ENCODE peak calls at places on chromosomes 12 and 14, in ten cellular contexts. H is HFFc6; F is GM12892; I is H54; G is LoVo; W is hypothalamus; T is cardiac muscle cell; X is stimulated activated CD8-positive, alpha-beta memory T cell treated with anti-CD3 and anti-CD28 coated beads, Interleukin-15, amount 100 ng/mL, for 48 hours; S is HFF-Myc; B is NCI-H1092 treated with DMSO at 0.1 percent for 48 hours. K is an unnamed sample.

GRCh38 chr14:99203801-99204200 is 68.2 kb downstream of the BCL11B start:
- DNase-seq in H (no peak), F (no peak), I (no peak), G (no peak), W (no peak), T (no peak), X (no peak), S (no peak), B (no peak), K (no peak)

GRCh38 chr12:129379076-129379804 is 524.6 kb downstream of the TMEM132D start:
- DNase-seq in H (no peak), F (no peak), I (no peak), G (no peak), W (no peak), T (no peak), X (no peak), S (no peak), B (no peak), K (no peak)

GRCh38 chr12:124915249-124916236 is 1.1 kb upstream of the UBC start:
- DNase-seq in H (no peak), F (no peak), I (no peak), G (peak; percentile 67), W (no peak), T (peak; percentile 38), X (no peak), S (no peak), B (no peak), K (peak; percentile 60)

GRCh38 chr12:44015333-44015941 is 179.6 kb downstream of the TMEM117 start:
- DNase-seq in H (peak; percentile 42), F (no peak), I (no peak), G (peak; percentile 71), W (no peak), T (peak; percentile 78), X (no peak), S (peak; percentile 47), B (peak; percentile 96), K (no peak)

GRCh38 chr12:47591795-47592194 is 114.0 kb downstream of the RPAP3 start:
- DNase-seq in H (no peak), F (no peak), I (no peak), G (no peak), W (no peak), T (no peak), X (no peak), S (no peak), B (no peak), K (no peak)

GRCh38 chr12:59780605-59781135 is 184.8 kb downstream of the SLC16A7 start:
- DNase-seq in H (peak; percentile 22), F (no peak), I (no peak), G (no peak), W (no peak), T (peak; percentile 79), X (no peak), S (peak; percentile 24), B (no peak), K (no peak)

GRCh38 chr14:58738189-58738836 is 100.6 kb downstream of the DACT1 start:
- DNase-seq in H (peak; percentile 89), F (no peak), I (peak; percentile 6), G (no peak), W (no peak), T (peak; percentile 65), X (no peak), S (peak; percentile 77), B (no peak), K (no peak)

GRCh38 chr12:40002178-40003169 is 103.4 kb downstream of the SLC2A13 start:
- DNase-seq in H (no peak), F (no peak), I (no peak), G (peak; percentile 80), W (no peak), T (no peak), X (no peak), S (no peak), B (no peak), K (no peak)

GRCh38 chr12:42921741-42922511 is 332.4 kb upstream of the PRICKLE1 start:
- DNase-seq in H (peak; percentile 39), F (no peak), I (no peak), G (peak; percentile 24), W (no peak), T (no peak), X (no peak), S (no peak), B (no peak), K (no peak)

GRCh38 chr12:81809113-81809777 is 50.1 kb upstream of the PPFIA2 start:
- DNase-seq in H (no peak), F (no peak), I (no peak), G (no peak), W (no peak), T (no peak), X (no peak), S (no peak), B (no peak), K (no peak)

GRCh38 chr14:100739306-100739705 is 12.6 kb downstream of the DLK1 start:
- DNase-seq in H (no peak), F (peak; percentile 13), I (no peak), G (no peak), W (no peak), T (no peak), X (no peak), S (no peak), B (no peak), K (peak; percentile 48)

GRCh38 chr14:105536691-105537579 is 10.6 kb downstream of the TMEM121 start:
- DNase-seq in H (no peak), F (no peak), I (no peak), G (no peak), W (no peak), T (no peak), X (no peak), S (no peak), B (peak; percentile 6), K (no peak)

GRCh38 chr12:26121841-26122680 is 2.8 kb downstream of the BHLHE41 start:
- DNase-seq in H (no peak), F (no peak), I (no peak), G (no peak), W (no peak), T (peak; percentile 42), X (no peak), S (no peak), B (peak; percentile 27), K (no peak)

GRCh38 chr12:2386566-2386965 is 333.8 kb downstream of the CACNA1C start:
- DNase-seq in H (no peak), F (no peak), I (no peak), G (no peak), W (no peak), T (no peak), X (no peak), S (no peak), B (no peak), K (no peak)

GRCh38 chr14:102991376-102991775 is 66.0 kb downstream of the CDC42BPB start:
- DNase-seq in H (no peak), F (no peak), I (no peak), G (no peak), W (no peak), T (no peak), X (no peak), S (no peak), B (no peak), K (no peak)

GRCh38 chr12:125185740-125186470 is 120.7 kb downstream of the AACS start:
- DNase-seq in H (peak; percentile 52), F (peak; percentile 52), I (peak; percentile 80), G (peak; percentile 83), W (peak; percentile 75), T (peak; percentile 82), X (peak; percentile 51), S (no peak), B (peak; percentile 28), K (no peak)

GRCh38 chr12:117002040-117002832 is 91.5 kb downstream of the FBXW8 start:
- DNase-seq in H (no peak), F (no peak), I (no peak), G (no peak), W (no peak), T (peak; percentile 57), X (no peak), S (no peak), B (no peak), K (no peak)

GRCh38 chr14:96592591-96593388 is 90.6 kb downstream of the PAPOLA start:
- DNase-seq in H (no peak), F (peak; percentile 84), I (no peak), G (no peak), W (no peak), T (peak; percentile 53), X (peak; percentile 55), S (no peak), B (no peak), K (no peak)

GRCh38 chr14:79333198-79333546 is 878.1 kb downstream of the DIO2 start:
- DNase-seq in H (no peak), F (no peak), I (no peak), G (no peak), W (no peak), T (no peak), X (no peak), S (no peak), B (no peak), K (no peak)

GRCh38 chr12:104677441-104678089 is 220.8 kb downstream of the CHST11 start:
- DNase-seq in H (no peak), F (no peak), I (no peak), G (peak; percentile 39), W (no peak), T (no peak), X (no peak), S (no peak), B (no peak), K (no peak)

GRCh38 chr12:4562034-4562657 is at the start of gene DYRK4:
- DNase-seq in H (peak; percentile 52), F (no peak), I (no peak), G (peak; percentile 85), W (peak; percentile 38), T (peak; percentile 89), X (peak; percentile 4), S (peak; percentile 38), B (no peak), K (peak; percentile 32)

GRCh38 chr12:10896854-10897253 is 12.5 kb downstream of the TAS2R13 start:
- DNase-seq in H (no peak), F (no peak), I (no peak), G (no peak), W (no peak), T (no peak), X (no peak), S (no peak), B (no peak), K (no peak)

GRCh38 chr12:98840325-98840724 is 195.2 kb downstream of the APAF1 start:
- DNase-seq in H (no peak), F (no peak), I (no peak), G (no peak), W (no peak), T (no peak), X (no peak), S (no peak), B (no peak), K (no peak)

GRCh38 chr14:27715561-27715960 is 1051.0 kb upstream of the FOXG1 start:
- DNase-seq in H (no peak), F (no peak), I (no peak), G (no peak), W (no peak), T (no peak), X (no peak), S (no peak), B (no peak), K (no peak)

GRCh38 chr12:25495336-25496097 is 57.6 kb downstream of the LMNTD1 start:
- DNase-seq in H (peak; percentile 85), F (no peak), I (peak; percentile 23), G (peak; percentile 26), W (no peak), T (peak; percentile 63), X (no peak), S (peak; percentile 88), B (no peak), K (no peak)

K was measured in breast epithelium.